ENCODE peak calls at places on chromosomes 12 and 14, in eight cellular contexts. P is Daoy, T is NCI-H2171, B is brain microvascular endothelial cell, Z is activated T-cell treated with anti-CD3 and anti-CD28 coated beads for 48 hours, S is OCI-M1, R is lung microvascular endothelial cell, X is activated T-helper 1 cell treated with Interleukin-2 at 50 U/mL for 16 hours. A is an unnamed sample.

GRCh38 chr12:3670083-3670620 is 82.8 kb downstream of the CRACR2A start:
- DNase-seq in P (peak; percentile 33), X (no peak), T (no peak), R (no peak), B (no peak), Z (no peak), S (no peak), A (no peak)

GRCh38 chr12:47111854-47112253 is 32.1 kb upstream of the AMIGO2 start:
- DNase-seq in X (no peak), T (no peak), R (no peak), P (no peak), S (no peak), Z (no peak), B (no peak), A (no peak)

GRCh38 chr12:93368766-93369165 is 9.0 kb upstream of the NUDT4 start:
- DNase-seq in S (no peak), P (no peak), Z (no peak), T (no peak), X (no peak), R (no peak), B (no peak), A (no peak)

GRCh38 chr14:23362200-23362599 is 2.8 kb downstream of the EFS start:
- DNase-seq in X (no peak), P (no peak), T (no peak), R (no peak), B (no peak), Z (no peak), S (peak; percentile 10), A (no peak)

GRCh38 chr12:19387182-19387581 is 52.1 kb upstream of the AEBP2 start:
- DNase-seq in T (no peak), R (no peak), P (no peak), X (no peak), Z (no peak), S (no peak), B (no peak), A (no peak)

GRCh38 chr14:29906256-29906885 is 21.3 kb downstream of the PRKD1 start:
- DNase-seq in B (no peak), R (peak; percentile 53), Z (no peak), P (peak; percentile 51), T (peak; percentile 18), S (no peak), X (no peak), A (no peak)

GRCh38 chr12:123726244-123726643 is 14.1 kb downstream of the ATP6V0A2 start:
- DNase-seq in R (no peak), Z (no peak), B (no peak), S (no peak), P (no peak), X (no peak), T (no peak), A (no peak)

GRCh38 chr14:100737526-100737925 is 10.8 kb downstream of the DLK1 start:
- DNase-seq in B (no peak), T (no peak), R (no peak), Z (no peak), X (no peak), P (no peak), S (no peak), A (no peak)

GRCh38 chr12:27334052-27334720 is 1.6 kb downstream of the BMAL2 start:
- DNase-seq in Z (no peak), R (peak; percentile 8), X (no peak), B (no peak), S (peak; percentile 57), P (no peak), T (no peak), A (no peak)

GRCh38 chr12:3000548-3001275 is 41.5 kb downstream of the TEAD4 start:
- DNase-seq in R (no peak), B (no peak), P (peak; percentile 25), X (no peak), S (no peak), Z (no peak), T (no peak), A (no peak)

GRCh38 chr12:109612003-109612402 is 38.4 kb downstream of the MVK start:
- DNase-seq in R (no peak), P (no peak), T (no peak), S (no peak), B (no peak), Z (no peak), X (no peak), A (no peak)

GRCh38 chr12:124395284-124395752 is 100.4 kb downstream of the RFLNA start:
- DNase-seq in X (no peak), Z (no peak), T (peak; percentile 86), P (peak; percentile 66), R (peak; percentile 52), B (peak; percentile 60), S (no peak), A (no peak)

GRCh38 chr12:84994436-84994835 is 41.6 kb downstream of the TSPAN19 start:
- DNase-seq in P (no peak), T (no peak), R (peak; percentile 91), X (no peak), Z (no peak), B (no peak), S (no peak), A (no peak)